ENCODE peak calls at places on chromosome 2, in eight cellular contexts. E is tibial artery; F is HAP-1; P is naive thymus-derived CD4-positive, alpha-beta T cell; Y is mammary epithelial cell; L is ovary; G is heart left ventricle; Z is foreskin keratinocyte. I is an unnamed sample. For H3K27me3, the result is how much of the 10 kb centered on the place peaks cover.

GRCh38 chr2:231917280-231918088 is 8.7 kb downstream of the NPPC start:
- DNase-seq in L (no peak), Z (no peak), G (peak), F (no peak), E (no peak), Y (no peak), P (no peak), I (no peak)

GRCh38 chr2:235135990-235136561 is 184.3 kb downstream of the SH3BP4 start:
- DNase-seq in E (peak), Y (peak), P (no peak), G (peak), Z (peak), L (peak), F (peak), I (peak)

GRCh38 chr2:158066046-158066713 is 35.5 kb upstream of the UPP2 start:
- DNase-seq in L (no peak), G (no peak), Y (no peak), Z (no peak), P (no peak), E (no peak), F (no peak), I (no peak)

GRCh38 chr2:26355038-26355995 is 8.7 kb upstream of the ADGRF3 start:
- DNase-seq in F (no peak), Y (peak), E (no peak), Z (peak), L (no peak), P (no peak), G (no peak), I (peak)

GRCh38 chr2:134193774-134194173 is 60.1 kb upstream of the MGAT5 start:
- DNase-seq in E (no peak), P (no peak), F (no peak), L (no peak), Z (no peak), G (no peak), Y (no peak), I (no peak)

GRCh38 chr2:106562232-106562631 is 75.1 kb downstream of the CD8B2 start:
- DNase-seq in E (no peak), F (no peak), Y (no peak), Z (no peak), P (no peak), L (no peak), G (no peak), I (no peak)

GRCh38 chr2:207225773-207226172 is 60.0 kb upstream of the KLF7 start:
- DNase-seq in F (no peak), L (no peak), G (no peak), E (no peak), Z (no peak), P (no peak), Y (no peak), I (no peak)

GRCh38 chr2:64482765-64483504 is 29.0 kb downstream of the LGALSL start:
- DNase-seq in Z (no peak), L (no peak), F (no peak), P (no peak), Y (peak), E (no peak), G (no peak), I (peak)

GRCh38 chr2:6866239-6866745 is 585 bp upstream of the CMPK2 start:
- DNase-seq in P (peak), Z (peak), Y (peak), G (no peak), E (no peak), F (peak), L (peak), I (peak)

GRCh38 chr2:161307676-161308075 is 549 bp upstream of the PSMD14 start:
- DNase-seq in L (no peak), G (no peak), Z (no peak), Y (peak), P (no peak), E (no peak), F (no peak), I (peak)

GRCh38 chr2:137508739-137509384 is 455.4 kb upstream of the HNMT start:
- DNase-seq in Z (peak), P (no peak), L (no peak), E (no peak), F (no peak), G (no peak), Y (peak), I (no peak)

GRCh38 chr2:97718051-97718882 is 4.9 kb downstream of the ZAP70 start:
- DNase-seq in F (no peak), Y (no peak), G (no peak), Z (no peak), P (peak), L (no peak), E (no peak), I (no peak)

GRCh38 chr2:43745457-43745856 is 28.4 kb upstream of the DYNC2LI1 start:
- DNase-seq in Z (no peak), L (peak), P (no peak), G (no peak), E (no peak), Y (no peak), F (no peak), I (no peak)

GRCh38 chr2:62163106-62163831 is 32.6 kb upstream of the B3GNT2 start:
- DNase-seq in G (no peak), Y (no peak), E (no peak), F (peak), Z (no peak), L (no peak), P (no peak), I (no peak)

GRCh38 chr2:226977775-226978190 is 141.9 kb downstream of the RHBDD1 start:
- DNase-seq in L (no peak), Y (peak), G (no peak), E (no peak), P (no peak), F (peak), Z (peak), I (peak)

GRCh38 chr2:172864182-172864581 is 128.5 kb downstream of the RAPGEF4 start:
- DNase-seq in F (peak), Y (no peak), E (peak), G (peak), P (peak), L (peak), Z (no peak), I (peak)

GRCh38 chr2:33457588-33458247 is 18.7 kb upstream of the RASGRP3 start:
- DNase-seq in F (no peak), E (peak), Z (no peak), L (no peak), Y (no peak), P (no peak), G (peak), I (no peak)

GRCh38 chr2:204069804-204070203 is 133.2 kb downstream of the ICOS start:
- DNase-seq in F (no peak), P (no peak), L (no peak), G (no peak), E (no peak), Y (peak), Z (peak), I (peak)

GRCh38 chr2:11955314-11955713 is 208.9 kb downstream of the LPIN1 start:
- DNase-seq in Y (peak), Z (no peak), F (no peak), G (no peak), P (no peak), L (no peak), E (no peak), I (peak)

GRCh38 chr2:238635637-238636036 is 208.9 kb downstream of the ASB1 start:
- DNase-seq in F (no peak), Y (no peak), L (no peak), Z (no peak), P (no peak), E (no peak), G (no peak), I (no peak)

GRCh38 chr2:176251928-176252327 is 17.3 kb upstream of the MTX2 start:
- DNase-seq in Z (peak), F (no peak), E (no peak), P (no peak), G (no peak), L (no peak), Y (peak), I (peak)

GRCh38 chr2:158624961-158625360 is 168.2 kb downstream of the PKP4 start:
- DNase-seq in P (no peak), E (no peak), Y (no peak), G (no peak), L (no peak), Z (no peak), F (no peak), I (no peak)

GRCh38 chr2:109089602-109090300 is 39.3 kb upstream of the SH3RF3 start:
- DNase-seq in G (no peak), P (no peak), E (no peak), F (no peak), Y (no peak), L (no peak), Z (no peak), I (no peak)

GRCh38 chr2:182598626-182599025 is 117.4 kb upstream of the DNAJC10 start:
- DNase-seq in Z (no peak), F (no peak), E (no peak), G (no peak), P (no peak), Y (no peak), L (no peak), I (no peak)

GRCh38 chr2:25076749-25077148 is 34.9 kb downstream of the EFR3B start:
- DNase-seq in Y (no peak), G (no peak), P (no peak), L (no peak), E (no peak), Z (no peak), F (peak), I (no peak)

GRCh38 chr2:38610851-38611801 is 8.4 kb upstream of the HNRNPLL start:
- DNase-seq in F (no peak), Y (peak), Z (no peak), E (no peak), P (no peak), L (no peak), G (no peak), I (peak)

GRCh38 chr2:168510125-168510756 is 54.2 kb downstream of the CERS6 start:
- DNase-seq in Y (no peak), Z (no peak), G (no peak), P (no peak), F (no peak), L (no peak), E (no peak), I (no peak)

GRCh38 chr2:109171444-109172334 is 42.7 kb downstream of the SH3RF3 start:
- DNase-seq in Z (peak), G (peak), E (peak), Y (no peak), L (peak), F (no peak), P (no peak), I (peak)

GRCh38 chr2:196290149-196290548 is 118.8 kb upstream of the STK17B start:
- DNase-seq in Z (no peak), G (no peak), E (no peak), P (no peak), Y (peak), L (no peak), F (no peak), I (peak)

GRCh38 chr2:237614151-237614720 is 13.2 kb upstream of the LRRFIP1 start:
- DNase-seq in E (no peak), F (no peak), Y (no peak), G (no peak), Z (no peak), P (no peak), L (no peak), I (no peak)

GRCh38 chr2:47293967-47294366 is 109.0 kb upstream of the MSH2 start:
- DNase-seq in E (no peak), Y (no peak), L (no peak), G (no peak), F (no peak), Z (no peak), P (no peak), I (no peak)

GRCh38 chr2:146764301-146764700 is 1080.5 kb upstream of the ACVR2A start:
- DNase-seq in Y (no peak), F (no peak), L (no peak), P (no peak), E (no peak), Z (peak), G (no peak), I (peak)

GRCh38 chr2:105142239-105142638 is 99.3 kb upstream of the GPR45 start:
- DNase-seq in E (no peak), P (no peak), Z (no peak), Y (no peak), G (no peak), F (no peak), L (no peak), I (no peak)

GRCh38 chr2:105141099-105141614 is 100.4 kb upstream of the GPR45 start:
- DNase-seq in E (no peak), P (no peak), G (no peak), F (no peak), Y (no peak), Z (no peak), L (no peak), I (no peak)

GRCh38 chr2:105138643-105139042 is 100.8 kb downstream of the MRPS9 start:
- DNase-seq in P (no peak), Y (peak), G (no peak), Z (no peak), F (no peak), L (no peak), E (no peak), I (no peak)

GRCh38 chr2:105140237-105140568 is 101.3 kb upstream of the GPR45 start:
- DNase-seq in G (no peak), Z (no peak), P (no peak), Y (no peak), E (no peak), L (no peak), F (peak), I (no peak)

DNA sequence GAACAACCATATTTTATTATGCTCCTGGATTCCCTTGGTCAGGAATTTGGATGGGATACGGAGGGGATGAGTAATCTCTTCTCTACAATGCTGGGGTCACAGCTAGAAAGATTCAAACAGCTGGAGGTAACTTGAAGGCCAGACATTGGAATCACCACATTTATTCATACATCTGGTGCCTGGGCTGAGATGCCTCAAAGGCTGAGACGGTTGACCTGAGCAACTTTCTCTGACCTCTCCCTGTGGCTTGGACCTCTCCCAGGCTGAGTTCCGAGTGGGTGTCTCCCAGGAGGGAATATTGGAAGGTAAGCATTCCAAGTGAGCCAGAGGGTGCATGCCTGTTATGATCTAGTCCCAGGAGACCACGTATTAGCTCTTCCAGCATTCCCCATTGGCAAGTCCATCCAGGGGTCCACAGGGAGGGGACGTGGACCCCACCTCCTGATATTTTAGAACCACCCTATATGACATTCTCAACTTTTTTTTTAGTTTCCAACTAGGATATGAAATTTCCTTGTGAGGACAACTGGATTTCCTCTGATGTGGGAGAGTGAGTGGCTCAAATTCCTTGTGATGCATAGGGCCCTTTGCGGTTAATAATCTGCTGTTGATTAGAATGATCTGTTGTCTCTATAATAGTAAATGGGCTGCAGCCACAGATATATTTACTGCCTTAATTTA is 101.8 kb downstream of the MRPS9 start:
- DNase-seq in P (no peak), G (no peak), E (no peak), L (no peak), Y (no peak), Z (no peak), F (no peak), I (no peak)
- H3K27me3 ChIP-seq in P (under half), G (under half), E (under half), L (under half), Y (under half), Z (under half), F (under half), I (under half)

GRCh38 chr2:102000012-102000411 is 8.3 kb downstream of the IL1R2 start:
- DNase-seq in E (no peak), F (no peak), Y (no peak), Z (no peak), G (no peak), P (no peak), L (no peak), I (no peak)
- H3K27me3 ChIP-seq in E (under half), F (under half), Y (under half), Z (under half), G (under half), P (under half), L (under half), I (under half)

GRCh38 chr2:949384-949893 is 1.2 kb upstream of the SNTG2 start:
- DNase-seq in E (no peak), Z (no peak), P (no peak), L (no peak), Y (no peak), G (no peak), F (peak), I (no peak)
- H3K27me3 ChIP-seq in E (under half), Z (under half), P (under half), L (under half), Y (under half), G (under half), F (under half), I (under half)

GRCh38 chr2:209977386-209978239 is 24.8 kb upstream of the RPE start:
- DNase-seq in F (peak), L (no peak), E (no peak), G (no peak), P (peak), Y (peak), Z (no peak), I (peak)

GRCh38 chr2:209976698-209977385 is 25.6 kb upstream of the RPE start:
- DNase-seq in L (no peak), G (no peak), F (no peak), Y (no peak), Z (no peak), P (no peak), E (no peak), I (no peak)

GRCh38 chr2:209970711-209971110 is 31.7 kb upstream of the RPE start:
- DNase-seq in L (no peak), F (no peak), P (no peak), Y (no peak), G (no peak), E (no peak), Z (no peak), I (no peak)

GRCh38 chr2:209973328-209973727 is 29.1 kb upstream of the RPE start:
- DNase-seq in Y (no peak), Z (peak), L (no peak), G (no peak), F (no peak), E (no peak), P (no peak), I (peak)

DNA sequence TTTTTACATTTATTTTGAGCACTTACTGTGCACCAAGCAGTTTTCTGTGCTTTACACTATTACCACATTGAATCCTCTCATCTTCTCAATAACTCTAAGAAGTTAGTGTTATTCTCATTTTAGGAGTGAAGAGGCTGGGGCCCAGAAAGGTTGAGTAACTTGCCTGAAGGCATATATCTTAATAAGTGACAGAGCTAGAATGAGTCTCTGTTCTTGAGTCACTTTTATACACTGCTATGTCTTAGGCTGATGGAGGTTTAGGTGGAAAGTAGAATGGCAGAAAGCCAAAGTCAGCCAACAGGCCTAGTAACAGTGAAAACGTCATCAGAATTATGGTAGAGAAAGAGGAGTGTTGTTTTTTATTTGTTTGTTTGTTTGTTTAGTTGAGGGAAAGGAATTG is 27.9 kb upstream of the RPE start:
- DNase-seq in Y (peak), Z (peak), F (no peak), L (no peak), G (no peak), E (no peak), P (no peak), I (peak)
- H3K27me3 ChIP-seq in Y (under half), Z (under half), F (under half), L (under half), G (under half), E (under half), P (under half), I (under half)

DNA sequence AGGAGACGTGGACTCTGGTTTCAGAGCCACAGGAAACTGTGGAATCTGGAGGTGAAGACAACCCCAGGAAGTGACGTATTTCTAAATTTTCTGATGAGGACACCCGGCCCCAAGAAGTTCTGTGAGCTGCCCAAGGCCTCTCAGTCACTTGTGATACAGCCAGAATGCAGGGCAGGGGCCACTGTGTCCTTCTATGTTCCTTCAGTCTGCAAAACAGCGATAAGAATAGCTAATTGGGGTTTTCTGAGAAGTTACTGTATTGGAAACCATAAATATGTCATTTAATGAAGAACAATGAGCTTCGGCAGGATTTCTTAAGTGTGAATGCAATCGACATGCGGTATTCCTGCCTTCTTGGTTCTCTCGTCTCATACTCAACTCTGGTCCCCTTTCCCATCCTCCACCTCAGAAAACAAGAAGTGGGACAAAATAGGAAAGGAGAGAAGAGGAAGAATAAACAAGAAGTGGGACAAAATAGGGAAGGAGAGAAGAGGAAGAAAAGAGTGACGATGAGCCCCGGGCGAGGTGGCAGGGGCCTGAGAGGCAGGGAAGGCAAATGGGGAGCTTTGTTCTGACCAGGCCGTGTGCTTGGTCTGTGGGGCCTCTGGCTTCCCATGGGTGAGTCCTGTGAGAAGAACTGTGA is 282.0 kb upstream of the REV1 start:
- DNase-seq in Z (no peak), P (no peak), E (peak), Y (no peak), L (no peak), G (peak), F (no peak), I (no peak)
- H3K27me3 ChIP-seq in Z (under half), P (under half), E (under half), Y (under half), L (under half), G (under half), F (under half), I (under half)

GRCh38 chr2:95072424-95072823 is 46.9 kb downstream of the MAL start:
- DNase-seq in Z (no peak), L (no peak), F (no peak), E (no peak), Y (no peak), P (no peak), G (no peak), I (no peak)
- H3K27me3 ChIP-seq in Z (under half), L (under half), F (under half), E (under half), Y (under half), P (under half), G (under half), I (under half)

GRCh38 chr2:100214265-100214961 is 72.0 kb upstream of the AFF3 start:
- DNase-seq in Z (no peak), Y (no peak), L (no peak), E (peak), G (no peak), F (no peak), P (no peak), I (no peak)

GRCh38 chr2:100215375-100215774 is 73.0 kb upstream of the AFF3 start:
- DNase-seq in G (no peak), Z (no peak), P (no peak), E (no peak), F (no peak), Y (no peak), L (no peak), I (no peak)

GRCh38 chr2:100217323-100217722 is 74.9 kb upstream of the AFF3 start:
- DNase-seq in G (no peak), P (no peak), E (no peak), L (no peak), F (no peak), Z (no peak), Y (no peak), I (no peak)

GRCh38 chr2:100213595-100213994 is 71.2 kb upstream of the AFF3 start:
- DNase-seq in F (no peak), L (no peak), G (peak), Y (no peak), E (no peak), P (no peak), Z (no peak), I (no peak)

GRCh38 chr2:100216015-100216414 is 73.6 kb upstream of the AFF3 start:
- DNase-seq in Y (no peak), Z (no peak), P (no peak), E (no peak), G (no peak), F (no peak), L (no peak), I (no peak)
- H3K27me3 ChIP-seq in Y (under half), Z (under half), P (under half), E (under half), G (under half), F (under half), L (under half), I (under half)